ENCODE peak calls at places on chromosome 14, in seven cellular contexts. B is A549, O is K562, G is transverse colon, A is GM12878, L is ovary, X is stomach. N is an unnamed sample.

GRCh38 chr14:105364100-105364708 is 34.1 kb upstream of the TEX22 start:
- DNase-seq in O (peak; percentile 74), X (peak; percentile 31), B (no peak), G (peak; percentile 47), A (no peak), L (no peak), N (no peak)

GRCh38 chr14:92625213-92625612 is 111.6 kb downstream of the RIN3 start:
- DNase-seq in A (no peak), G (no peak), B (peak; percentile 65), X (no peak), O (no peak), L (no peak), N (peak; percentile 34)

GRCh38 chr14:34243001-34243400 is 219.0 kb downstream of the SPTSSA start:
- DNase-seq in L (no peak), G (no peak), X (no peak), O (no peak), A (no peak), B (no peak), N (no peak)

GRCh38 chr14:104797112-104798044 is 1.8 kb upstream of the AKT1 start:
- DNase-seq in G (peak; percentile 65), B (peak; percentile 57), L (no peak), O (no peak), X (peak; percentile 61), A (no peak), N (no peak)

GRCh38 chr14:104291123-104292000 is 153.0 kb downstream of the KIF26A start:
- DNase-seq in A (no peak), G (peak; percentile 10), L (peak; percentile 6), X (no peak), O (no peak), B (no peak), N (no peak)

GRCh38 chr14:91647817-91648216 is 84.1 kb downstream of the CATSPERB start:
- DNase-seq in A (no peak), G (no peak), X (no peak), O (no peak), B (no peak), L (no peak), N (no peak)

GRCh38 chr14:34628681-34629135 is 1.2 kb downstream of the SNX6 start:
- DNase-seq in G (peak; percentile 61), L (no peak), A (no peak), O (peak; percentile 32), X (peak; percentile 37), B (peak; percentile 26), N (no peak)

GRCh38 chr14:76293221-76293620 is 82.7 kb upstream of the ESRRB start:
- DNase-seq in L (no peak), X (no peak), G (no peak), O (no peak), B (no peak), A (no peak), N (no peak)

GRCh38 chr14:88630565-88630964 is 67.7 kb downstream of the ZC3H14 start:
- DNase-seq in X (no peak), L (no peak), A (peak; percentile 13), G (no peak), B (peak; percentile 18), O (no peak), N (no peak)

GRCh38 chr14:38297681-38298080 is 41.8 kb upstream of the CLEC14A start:
- DNase-seq in L (no peak), X (no peak), A (no peak), B (no peak), O (no peak), G (no peak), N (no peak)

GRCh38 chr14:90483551-90483950 is 86.7 kb downstream of the CALM1 start:
- DNase-seq in L (no peak), A (no peak), G (peak; percentile 49), B (no peak), X (peak; percentile 67), O (peak; percentile 15), N (no peak)

GRCh38 chr14:59503256-59503655 is 18.9 kb downstream of the JKAMP start:
- DNase-seq in X (no peak), O (no peak), L (no peak), G (no peak), B (no peak), A (no peak), N (no peak)

GRCh38 chr14:73752297-73752992 is 38.3 kb upstream of the PNMA1 start:
- DNase-seq in G (peak; percentile 81), L (peak; percentile 70), O (no peak), X (peak; percentile 88), B (peak; percentile 53), A (no peak), N (no peak)
- TF ChIP-seq EP300 in G (no peak), L (no peak), O (no peak), X (no peak), B (no peak), A (no peak), N (no peak)

DNA sequence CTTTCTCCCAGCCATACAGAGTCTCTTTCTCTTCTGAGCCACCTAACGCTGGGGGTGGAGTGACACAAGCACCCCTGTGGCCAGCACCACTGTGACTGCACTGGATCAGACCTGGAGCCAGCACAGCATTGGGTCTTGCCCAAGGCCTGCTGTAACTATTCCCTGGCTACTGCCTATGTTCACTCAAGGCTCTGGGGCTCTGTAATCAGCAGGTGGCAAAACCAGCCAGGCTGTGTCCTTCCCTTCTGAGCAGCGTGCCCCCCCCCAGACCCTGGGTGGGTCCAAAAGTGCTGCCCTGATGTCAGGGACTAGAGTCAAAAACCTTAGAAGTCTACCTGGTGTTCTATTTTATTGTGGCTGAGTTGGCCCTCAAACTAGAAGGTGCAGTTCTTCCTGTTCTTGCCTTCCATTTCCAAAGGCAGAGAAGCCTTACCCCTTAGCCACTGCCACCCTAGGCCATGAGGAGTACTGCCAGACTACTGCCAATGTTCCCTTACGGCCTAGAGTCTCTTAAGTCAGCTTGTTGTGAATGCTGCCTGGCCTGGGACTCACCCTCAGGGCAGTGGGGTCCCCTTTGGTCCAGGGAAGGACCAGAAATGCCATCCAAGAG is 49.9 kb downstream of the PELI2 start:
- DNase-seq in X (no peak), O (no peak), G (no peak), L (no peak), A (no peak), B (no peak), N (no peak)
- H3K9me3 ChIP-seq in X (peaks cover 30% of the 10 kb centered on the region), O (no peaks in the 10 kb centered on the region), G (peaks cover 13% of the 10 kb centered on the region), L (no peaks in the 10 kb centered on the region), A (no peaks in the 10 kb centered on the region), B (peaks cover 11% of the 10 kb centered on the region), N (peaks cover 13% of the 10 kb centered on the region)

DNA sequence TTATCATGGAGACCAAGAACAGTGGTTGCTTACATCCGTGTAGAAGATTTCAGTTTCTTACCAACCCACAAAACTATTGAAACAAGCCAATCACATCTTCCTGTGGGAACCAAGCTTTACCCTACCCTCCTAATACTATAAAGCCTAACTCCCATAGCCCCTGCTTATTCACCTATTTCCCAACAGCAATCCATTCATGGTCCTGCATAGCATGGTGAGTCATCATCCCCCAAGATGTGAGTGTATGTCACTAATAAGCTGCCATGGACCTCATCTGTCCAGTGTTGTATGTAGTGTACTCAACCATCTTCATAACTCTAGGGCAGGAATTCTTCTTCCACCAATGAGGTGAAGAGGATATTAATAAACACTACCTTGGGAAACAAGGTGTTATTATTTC is 1620.4 kb upstream of the FLRT2 start:
- DNase-seq in B (no peak), O (no peak), G (no peak), A (no peak), X (no peak), L (no peak), N (no peak)
- TF ChIP-seq CTCF in B (no peak), O (no peak), G (no peak), A (no peak), X (no peak), L (no peak), N (no peak)

GRCh38 chr14:63878052-63878451 is 25.2 kb downstream of the SYNE2 start:
- DNase-seq in B (no peak), X (no peak), G (no peak), A (no peak), L (no peak), O (no peak), N (no peak)

GRCh38 chr14:63877594-63877993 is 24.8 kb downstream of the SYNE2 start:
- DNase-seq in A (no peak), B (no peak), X (no peak), O (no peak), L (no peak), G (no peak), N (no peak)

GRCh38 chr14:63875311-63875710 is 22.5 kb downstream of the SYNE2 start:
- DNase-seq in G (no peak), B (peak; percentile 33), X (no peak), A (no peak), O (no peak), L (no peak), N (no peak)

GRCh38 chr14:63878792-63879191 is 26.0 kb downstream of the SYNE2 start:
- DNase-seq in L (no peak), G (no peak), X (no peak), B (no peak), A (no peak), O (no peak), N (no peak)

DNA sequence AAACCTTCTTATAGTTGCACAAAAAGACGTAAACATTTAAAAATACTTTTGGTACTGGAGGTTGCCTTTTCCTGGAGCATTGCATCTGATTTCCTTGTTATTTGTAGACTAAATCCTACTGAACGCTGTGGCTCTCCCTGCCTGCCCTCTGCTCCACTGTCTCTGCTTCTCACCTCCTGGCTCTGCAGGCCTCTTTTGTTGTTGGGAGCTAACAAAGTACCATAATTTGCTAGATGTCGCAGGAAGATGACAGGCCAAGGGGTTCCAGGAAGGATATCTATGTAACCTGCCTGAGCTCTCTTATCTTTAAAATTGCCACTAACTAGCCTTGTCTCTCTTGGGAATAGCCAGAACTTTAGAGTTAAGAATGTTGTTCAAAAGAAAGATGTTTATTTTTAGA is 21.4 kb downstream of the SYNE2 start:
- DNase-seq in A (no peak), G (no peak), L (no peak), X (no peak), O (no peak), B (no peak), N (no peak)
- TF ChIP-seq EP300 in A (no peak), G (no peak), L (no peak), X (no peak), O (no peak), B (no peak), N (no peak)

GRCh38 chr14:53273671-53274072 is 120.5 kb upstream of the DDHD1 start:
- DNase-seq in X (no peak), B (peak; percentile 42), O (peak; percentile 11), G (no peak), A (no peak), L (peak; percentile 56), N (no peak)

GRCh38 chr14:53278602-53279506 is 125.7 kb upstream of the DDHD1 start:
- DNase-seq in O (no peak), B (peak; percentile 78), A (no peak), X (no peak), G (no peak), L (no peak), N (no peak)
- H3K9me3 ChIP-seq in O (no peaks in the 10 kb centered on the region), B (peaks cover 10% of the 10 kb centered on the region), A (no peaks in the 10 kb centered on the region), X (peaks cover 18% of the 10 kb centered on the region), G (no peaks in the 10 kb centered on the region), L (no peaks in the 10 kb centered on the region), N (no peaks in the 10 kb centered on the region)

N was measured in tibial nerve.